ENCODE peak calls at places on chromosomes 12 and 14, in four cellular contexts. C is breast epithelium, Q is cerebellar cortex, R is retina. T is an unnamed sample.

GRCh38 chr14:81313200-81313599 is 86.9 kb downstream of the STON2 start:
- DNase-seq in C (no peak), R (no peak), Q (no peak), T (no peak)

GRCh38 chr12:24608637-24609285 is 340.1 kb downstream of the BCAT1 start:
- DNase-seq in C (no peak), Q (no peak), R (no peak), T (no peak)

GRCh38 chr12:5165296-5165970 is 121.8 kb downstream of the KCNA5 start:
- DNase-seq in Q (peak; percentile 6), C (no peak), R (no peak), T (no peak)

GRCh38 chr12:85531345-85531744 is 251.3 kb downstream of the ALX1 start:
- DNase-seq in C (no peak), Q (no peak), R (no peak), T (no peak)

GRCh38 chr14:96146131-96146771 is 58.4 kb upstream of the BDKRB2 start:
- DNase-seq in Q (peak; percentile 28), C (peak; percentile 85), R (no peak), T (no peak)

GRCh38 chr12:70648831-70649230 is 11.6 kb upstream of the PTPRB start:
- DNase-seq in R (no peak), Q (peak; percentile 44), C (no peak), T (no peak)

GRCh38 chr12:103637429-103637828 is 50.4 kb downstream of the STAB2 start:
- DNase-seq in R (no peak), C (no peak), Q (no peak), T (no peak)

GRCh38 chr12:69225251-69225910 is 14.0 kb upstream of the CPSF6 start:
- DNase-seq in C (no peak), R (no peak), Q (no peak), T (no peak)

GRCh38 chr12:122850695-122851350 is 15.6 kb downstream of the HIP1R start:
- DNase-seq in Q (no peak), R (no peak), C (no peak), T (no peak)

GRCh38 chr14:103897075-103897947 is 30.9 kb upstream of the TDRD9 start:
- DNase-seq in R (no peak), Q (no peak), C (no peak), T (no peak)

GRCh38 chr14:60175255-60175902 is 10.2 kb upstream of the DHRS7 start:
- DNase-seq in C (no peak), R (no peak), Q (no peak), T (no peak)

GRCh38 chr14:33796356-33796755 is 154.5 kb downstream of the EGLN3 start:
- DNase-seq in Q (no peak), C (no peak), R (no peak), T (no peak)

GRCh38 chr14:30227871-30228270 is 300.2 kb upstream of the PRKD1 start:
- DNase-seq in R (no peak), Q (no peak), C (peak; percentile 43), T (peak; percentile 76)

GRCh38 chr14:44316647-44317432 is 190.2 kb downstream of the FSCB start:
- DNase-seq in Q (no peak), R (no peak), C (no peak), T (no peak)

GRCh38 chr14:69873877-69874780 is 5.1 kb upstream of the SMOC1 start:
- DNase-seq in C (peak; percentile 24), Q (no peak), R (no peak), T (no peak)

GRCh38 chr12:22121224-22121623 is 75.2 kb downstream of the CMAS start:
- DNase-seq in C (no peak), Q (no peak), R (no peak), T (no peak)

GRCh38 chr12:84276215-84276614 is 636.4 kb downstream of the SLC6A15 start:
- DNase-seq in Q (no peak), C (no peak), R (no peak), T (no peak)

GRCh38 chr14:77007975-77008421 is 20.5 kb downstream of the IRF2BPL start:
- DNase-seq in Q (no peak), R (no peak), C (peak; percentile 93), T (no peak)

GRCh38 chr12:24425601-24425970 is 476.1 kb upstream of the SOX5 start:
- DNase-seq in C (no peak), R (no peak), Q (no peak), T (no peak)

GRCh38 chr12:115755752-115756140 is 521.7 kb downstream of the MED13L start:
- DNase-seq in Q (no peak), R (no peak), C (no peak), T (no peak)

GRCh38 chr14:33118653-33119052 is 180.0 kb downstream of the NPAS3 start:
- DNase-seq in C (no peak), Q (no peak), R (no peak), T (no peak)

GRCh38 chr14:99724939-99725773 is 41.1 kb downstream of the CYP46A1 start:
- DNase-seq in Q (no peak), R (no peak), C (peak; percentile 13), T (no peak)

GRCh38 chr12:113002155-113002554 is 23.8 kb downstream of the OAS2 start:
- DNase-seq in R (no peak), C (no peak), Q (no peak), T (no peak)

GRCh38 chr12:103632554-103633216 is 45.6 kb downstream of the STAB2 start:
- DNase-seq in R (peak; percentile 34), C (peak; percentile 19), Q (peak; percentile 56), T (no peak)

GRCh38 chr14:51604078-51604477 is 47.6 kb upstream of the FRMD6 start:
- DNase-seq in C (no peak), Q (no peak), R (no peak), T (no peak)

GRCh38 chr14:88669346-88669745 is 106.5 kb downstream of the ZC3H14 start:
- DNase-seq in Q (no peak), R (no peak), C (no peak), T (no peak)